ENCODE peak calls at places on chromosome 16, in four cellular contexts. One of them, this sample, is unnamed.

GRCh38 chr16:65148804-65149203 is 26.9 kb upstream of the CDH11 start:
- DNase-seq in A673: no peak
- DNase-seq in lung: no peak
- DNase-seq in NT2/D1: no peak
- DNase-seq in this sample: no peak

GRCh38 chr16:67463691-67464090 is 17.3 kb downstream of the ATP6V0D1 start:
- DNase-seq in A673: no peak
- DNase-seq in lung: no peak
- DNase-seq in NT2/D1: no peak
- DNase-seq in this sample: no peak

GRCh38 chr16:48300391-48300856 is 53.1 kb upstream of the ABCC11 start:
- DNase-seq in A673: peak; percentile 45
- DNase-seq in lung: peak; percentile 46
- DNase-seq in NT2/D1: no peak
- DNase-seq in this sample: no peak

GRCh38 chr16:62170642-62171041 is 134.4 kb upstream of the CDH8 start:
- DNase-seq in A673: no peak
- DNase-seq in lung: no peak
- DNase-seq in NT2/D1: no peak
- DNase-seq in this sample: no peak

GRCh38 chr16:69112285-69113129 is 7.1 kb downstream of the HAS3 start:
- DNase-seq in A673: peak; percentile 48
- DNase-seq in lung: peak; percentile 65
- DNase-seq in NT2/D1: no peak
- DNase-seq in this sample: no peak

GRCh38 chr16:85615852-85616607 is 2.9 kb downstream of the GSE1 start:
- DNase-seq in A673: peak; percentile 92
- DNase-seq in lung: peak; percentile 70
- DNase-seq in NT2/D1: peak; percentile 80
- DNase-seq in this sample: peak; percentile 74

GRCh38 chr16:28845173-28846079 is 722 bp downstream of the TUFM start:
- DNase-seq in A673: peak; percentile 77
- DNase-seq in lung: no peak
- DNase-seq in NT2/D1: no peak
- DNase-seq in this sample: no peak

GRCh38 chr16:72554935-72555334 is 383.0 kb upstream of the PMFBP1 start:
- DNase-seq in A673: no peak
- DNase-seq in lung: no peak
- DNase-seq in NT2/D1: no peak
- DNase-seq in this sample: no peak

GRCh38 chr16:47019563-47019962 is 46.1 kb upstream of the DNAJA2 start:
- DNase-seq in A673: peak; percentile 52
- DNase-seq in lung: no peak
- DNase-seq in NT2/D1: no peak
- DNase-seq in this sample: no peak

GRCh38 chr16:12531937-12532336 is 271.8 kb downstream of the CPPED1 start:
- DNase-seq in A673: no peak
- DNase-seq in lung: no peak
- DNase-seq in NT2/D1: no peak
- DNase-seq in this sample: no peak

GRCh38 chr16:886084-886543 is 84.7 kb downstream of the LMF1 start:
- DNase-seq in A673: no peak
- DNase-seq in lung: no peak
- DNase-seq in NT2/D1: no peak
- DNase-seq in this sample: no peak

GRCh38 chr16:13307255-13307654 is 405.9 kb downstream of the SHISA9 start:
- DNase-seq in A673: no peak
- DNase-seq in lung: no peak
- DNase-seq in NT2/D1: no peak
- DNase-seq in this sample: no peak

GRCh38 chr16:86663691-86664517 is 85.6 kb downstream of the FOXL1 start:
- DNase-seq in A673: no peak
- DNase-seq in lung: no peak
- DNase-seq in NT2/D1: no peak
- DNase-seq in this sample: no peak

GRCh38 chr16:17836868-17837602 is 366.3 kb upstream of the XYLT1 start:
- DNase-seq in A673: peak; percentile 6
- DNase-seq in lung: no peak
- DNase-seq in NT2/D1: peak; percentile 93
- DNase-seq in this sample: no peak

GRCh38 chr16:81485824-81486554 is 41.4 kb downstream of the CMIP start:
- DNase-seq in A673: no peak
- DNase-seq in lung: no peak
- DNase-seq in NT2/D1: no peak
- DNase-seq in this sample: no peak

GRCh38 chr16:85607331-85607765 is 5.8 kb upstream of the GSE1 start:
- DNase-seq in A673: peak; percentile 85
- DNase-seq in lung: no peak
- DNase-seq in NT2/D1: peak; percentile 86
- DNase-seq in this sample: no peak

GRCh38 chr16:84461029-84461415 is 43.4 kb downstream of the MEAK7 start:
- DNase-seq in A673: no peak
- DNase-seq in lung: no peak
- DNase-seq in NT2/D1: no peak
- DNase-seq in this sample: no peak

GRCh38 chr16:80300876-80301275 is 239.9 kb upstream of the DYNLRB2 start:
- DNase-seq in A673: no peak
- DNase-seq in lung: no peak
- DNase-seq in NT2/D1: no peak
- DNase-seq in this sample: no peak

GRCh38 chr16:5032748-5033167 is 977 bp downstream of the NAGPA start:
- DNase-seq in A673: no peak
- DNase-seq in lung: no peak
- DNase-seq in NT2/D1: no peak
- DNase-seq in this sample: no peak

DNA sequence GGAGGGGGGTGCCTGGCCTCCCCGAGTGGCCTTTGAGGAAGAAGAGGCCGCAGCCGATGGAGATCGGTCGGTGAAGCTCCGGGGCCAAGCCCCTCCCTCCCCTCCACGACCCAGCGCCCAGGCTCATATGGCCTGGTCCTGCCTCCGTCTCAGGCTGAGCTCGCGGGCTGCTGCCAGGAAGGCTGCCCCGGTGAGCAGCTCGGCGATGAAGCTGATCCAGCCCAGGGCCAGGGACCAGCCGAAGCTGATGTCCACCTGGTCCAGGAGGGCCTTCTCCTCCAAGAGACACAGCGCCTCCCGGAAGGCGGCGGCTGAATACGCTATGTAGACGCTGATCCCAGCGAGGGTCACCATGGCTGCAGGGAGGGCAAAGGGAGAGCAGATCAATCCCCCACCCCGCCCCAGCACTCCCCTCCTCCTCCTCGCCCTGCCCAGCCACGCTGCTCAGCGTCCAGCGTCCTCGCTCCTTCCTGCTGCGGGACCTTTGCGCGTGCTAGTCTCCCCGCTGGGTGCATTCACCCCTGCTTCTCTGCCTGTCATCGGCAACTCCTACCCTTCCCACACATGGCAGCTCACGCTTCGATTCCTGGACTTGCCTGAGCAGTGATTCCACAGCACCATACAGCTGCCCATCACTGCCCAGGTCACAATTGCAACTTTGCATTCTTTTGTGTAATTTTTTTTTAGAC is 20.5 kb downstream of the TMEM114 start:
- DNase-seq in A673: no peak
- DNase-seq in lung: no peak
- DNase-seq in NT2/D1: no peak
- DNase-seq in this sample: no peak
- H3K4me3 ChIP-seq in A673: no peak overlapping the region
- H3K4me3 ChIP-seq in lung: no peak overlapping the region
- H3K4me3 ChIP-seq in NT2/D1: no peak overlapping the region
- H3K4me3 ChIP-seq in this sample: no peak overlapping the region

GRCh38 chr16:11314309-11314894 is 30.9 kb upstream of the RMI2 start:
- DNase-seq in A673: no peak
- DNase-seq in lung: no peak
- DNase-seq in NT2/D1: no peak
- DNase-seq in this sample: no peak

GRCh38 chr16:11313493-11314308 is 31.6 kb upstream of the RMI2 start:
- DNase-seq in A673: no peak
- DNase-seq in lung: no peak
- DNase-seq in NT2/D1: no peak
- DNase-seq in this sample: no peak

GRCh38 chr16:11315499-11315898 is 29.8 kb upstream of the RMI2 start:
- DNase-seq in A673: peak; percentile 71
- DNase-seq in lung: no peak
- DNase-seq in NT2/D1: peak; percentile 98
- DNase-seq in this sample: no peak

GRCh38 chr16:11318817-11319216 is 26.4 kb upstream of the RMI2 start:
- DNase-seq in A673: no peak
- DNase-seq in lung: no peak
- DNase-seq in NT2/D1: no peak
- DNase-seq in this sample: no peak

DNA sequence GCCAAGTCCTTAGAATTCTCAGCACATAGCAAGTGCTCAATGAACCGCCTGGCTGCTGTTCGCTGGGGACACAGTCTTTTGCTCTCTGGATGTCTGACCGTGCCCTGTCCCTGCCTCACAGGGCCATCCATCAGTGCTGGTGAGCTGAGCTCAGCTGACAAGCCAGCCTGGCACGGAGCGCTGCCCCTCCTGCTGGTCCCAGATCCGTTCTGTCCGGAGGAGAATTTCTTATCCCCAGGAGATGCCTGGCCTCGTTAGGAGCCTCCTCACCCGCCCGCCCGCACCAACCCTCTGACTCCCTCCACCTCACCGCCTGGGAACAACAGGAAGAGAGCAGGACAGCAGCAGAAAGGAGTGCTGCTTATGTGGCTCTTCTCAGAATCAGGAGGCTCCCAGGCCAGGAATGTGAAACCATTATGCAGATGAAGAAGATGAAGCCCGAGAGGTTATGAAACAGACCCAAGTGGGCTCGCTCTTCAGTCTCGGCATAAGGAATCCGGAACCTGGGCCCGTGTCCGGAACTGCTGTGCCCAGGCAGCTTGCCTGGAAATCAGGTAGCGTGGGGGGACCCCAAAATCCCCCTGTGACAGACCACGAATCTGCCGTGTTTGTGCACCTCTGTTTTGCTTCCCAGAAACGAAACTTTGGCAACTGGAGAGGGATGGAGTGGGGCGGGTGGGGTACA is 28.8 kb upstream of the RMI2 start:
- DNase-seq in A673: no peak
- DNase-seq in lung: no peak
- DNase-seq in NT2/D1: peak; percentile 77
- DNase-seq in this sample: no peak
- H3K4me1 ChIP-seq in A673: peaks cover 11% of the 10 kb centered on the region
- H3K4me1 ChIP-seq in lung: peaks cover 6% of the 10 kb centered on the region
- H3K4me1 ChIP-seq in NT2/D1: peaks cover 29% of the 10 kb centered on the region
- H3K4me1 ChIP-seq in this sample: peaks cover 16% of the 10 kb centered on the region

GRCh38 chr16:83176802-83177201 is 550.0 kb downstream of the CDH13 start:
- DNase-seq in A673: no peak
- DNase-seq in lung: no peak
- DNase-seq in NT2/D1: no peak
- DNase-seq in this sample: no peak
- H3K4me3 ChIP-seq in A673: no peak overlapping the region
- H3K4me3 ChIP-seq in lung: no peak overlapping the region
- H3K4me3 ChIP-seq in NT2/D1: no peak overlapping the region
- H3K4me3 ChIP-seq in this sample: no peak overlapping the region

GRCh38 chr16:89722392-89723278 is 1.3 kb downstream of the ZNF276 start:
- DNase-seq in A673: peak; percentile 68
- DNase-seq in lung: peak; percentile 86
- DNase-seq in NT2/D1: no peak
- DNase-seq in this sample: peak; percentile 86
- H3K4me1 ChIP-seq in A673: peaks cover 17% of the 10 kb centered on the region
- H3K4me1 ChIP-seq in lung: peaks cover 19% of the 10 kb centered on the region
- H3K4me1 ChIP-seq in NT2/D1: peaks cover 25% of the 10 kb centered on the region
- H3K4me1 ChIP-seq in this sample: peaks cover 50% of the 10 kb centered on the region

DNA sequence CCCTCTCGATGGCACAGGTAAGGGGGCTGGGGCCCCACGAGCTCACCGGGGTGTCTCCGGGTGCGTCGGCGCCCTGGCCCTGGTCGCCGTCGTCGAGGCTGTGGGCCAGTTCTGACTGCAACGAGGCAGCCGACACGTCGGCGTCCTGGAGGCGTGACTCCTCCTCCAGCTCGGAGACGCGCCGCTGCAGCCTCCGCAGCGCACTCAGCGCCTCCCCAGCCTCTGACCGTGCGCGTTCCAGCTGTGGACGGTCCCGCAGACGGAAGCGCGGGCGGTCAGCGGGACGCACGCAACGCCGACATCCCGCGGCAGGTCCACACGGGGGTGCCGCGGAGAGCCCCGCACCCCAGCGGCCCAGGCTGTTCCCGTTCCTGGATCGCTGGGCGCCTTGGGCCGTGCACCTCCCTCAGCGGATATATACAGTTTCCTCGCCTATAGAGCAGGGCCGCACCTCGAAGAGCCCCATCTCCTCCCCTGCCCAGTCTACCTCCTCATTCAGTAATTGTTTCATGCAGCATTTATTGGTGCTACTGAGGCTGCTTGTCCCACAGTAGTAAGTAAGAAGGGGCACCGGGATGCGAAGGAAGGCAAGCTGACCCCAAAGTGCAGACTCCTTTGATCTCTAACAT is 5.8 kb downstream of the THOC6 start:
- DNase-seq in A673: peak; percentile 49
- DNase-seq in lung: no peak
- DNase-seq in NT2/D1: no peak
- DNase-seq in this sample: no peak
- H3K4me3 ChIP-seq in A673: peak overlapping the region; percentile 27
- H3K4me3 ChIP-seq in lung: no peak overlapping the region
- H3K4me3 ChIP-seq in NT2/D1: no peak overlapping the region
- H3K4me3 ChIP-seq in this sample: peak overlapping the region; percentile 8

GRCh38 chr16:50036426-50036825 is 11.4 kb downstream of the CNEP1R1 start:
- DNase-seq in A673: no peak
- DNase-seq in lung: no peak
- DNase-seq in NT2/D1: no peak
- DNase-seq in this sample: no peak
- H3K4me1 ChIP-seq in A673: peaks cover 31% of the 10 kb centered on the region
- H3K4me1 ChIP-seq in lung: peaks cover 2% of the 10 kb centered on the region
- H3K4me1 ChIP-seq in NT2/D1: peaks cover 3% of the 10 kb centered on the region
- H3K4me1 ChIP-seq in this sample: no peaks in the 10 kb centered on the region